ENCODE peak calls at places on chromosomes 1 and 21, in four cellular contexts. Y is PC-3, A is astrocyte, K is chondrocyte. D is an unnamed sample.
A peak's percentile ranks its signal among the peaks of the same experiment; 100 is the strongest.

GRCh38 chr1:20076223-20076622 is 6.2 kb downstream of the PLA2G5 start:
- DNase-seq in Y (no peak), K (no peak), A (no peak), D (no peak)

GRCh38 chr1:22584001-22584557 is 20.8 kb downstream of the EPHA8 start:
- DNase-seq in K (no peak), A (no peak), Y (no peak), D (peak; percentile 17)

GRCh38 chr1:207711285-207711684 is 40.6 kb upstream of the CD46 start:
- DNase-seq in K (no peak), Y (peak; percentile 69), A (no peak), D (no peak)

GRCh38 chr1:15757575-15758401 is 807 bp upstream of the FBLIM1 start:
- DNase-seq in K (no peak), Y (peak; percentile 34), A (peak; percentile 23), D (no peak)

GRCh38 chr1:93844262-93845045 is 34.6 kb downstream of the DNTTIP2 start:
- DNase-seq in Y (peak; percentile 85), K (no peak), A (peak; percentile 74), D (peak; percentile 87)

GRCh38 chr1:226626577-226626956 is 78.0 kb downstream of the STUM start:
- DNase-seq in A (peak; percentile 23), Y (peak; percentile 88), K (peak; percentile 46), D (peak; percentile 62)

GRCh38 chr1:93988634-93989350 is 79.6 kb upstream of the GCLM start:
- DNase-seq in Y (peak; percentile 75), A (peak; percentile 97), K (no peak), D (peak; percentile 98)

GRCh38 chr1:206930210-206930798 is 8.6 kb upstream of the FCMR start:
- DNase-seq in K (no peak), Y (no peak), A (no peak), D (no peak)

GRCh38 chr1:62572476-62572875 is 24.8 kb upstream of the ANGPTL3 start:
- DNase-seq in A (no peak), K (no peak), Y (no peak), D (no peak)

GRCh38 chr1:167533851-167534300 is 15.5 kb upstream of the CD247 start:
- DNase-seq in K (no peak), Y (peak; percentile 90), A (peak; percentile 9), D (peak; percentile 70)

GRCh38 chr1:115679141-115679611 is 37.4 kb downstream of the VANGL1 start:
- DNase-seq in Y (peak; percentile 85), A (peak; percentile 69), K (no peak), D (peak; percentile 81)

GRCh38 chr1:154326546-154327465 is 1.5 kb downstream of the ATP8B2 start:
- DNase-seq in Y (peak; percentile 62), A (peak; percentile 73), K (no peak), D (peak; percentile 29)

GRCh38 chr1:38370716-38371504 is 324.3 kb upstream of the POU3F1 start:
- DNase-seq in Y (no peak), A (no peak), K (no peak), D (no peak)

GRCh38 chr1:28640766-28641165 is 2.1 kb downstream of the TAF12 start:
- DNase-seq in A (no peak), K (no peak), Y (peak; percentile 43), D (peak; percentile 57)

GRCh38 chr1:36175137-36176095 is 19.5 kb downstream of the MAP7D1 start:
- DNase-seq in Y (no peak), K (no peak), A (peak; percentile 39), D (no peak)

GRCh38 chr1:107991371-107992066 is 26.5 kb upstream of the VAV3 start:
- DNase-seq in K (no peak), A (peak; percentile 36), Y (peak; percentile 9), D (peak; percentile 79)

GRCh38 chr1:210339500-210339899 is 10.8 kb downstream of the HHAT start:
- DNase-seq in A (no peak), K (no peak), Y (no peak), D (no peak)

GRCh38 chr1:180948357-180948756 is 35.7 kb downstream of the KIAA1614 start:
- DNase-seq in Y (no peak), A (no peak), K (peak; percentile 39), D (peak; percentile 65)

GRCh38 chr1:4152266-4152665 is 252.2 kb upstream of the C1orf174 start:
- DNase-seq in K (no peak), Y (no peak), A (no peak), D (no peak)

GRCh38 chr1:208024406-208024805 is 113.5 kb upstream of the CD34 start:
- DNase-seq in Y (peak; percentile 52), A (no peak), K (no peak), D (peak; percentile 36)

GRCh38 chr1:7671146-7671465 is 100.0 kb upstream of the VAMP3 start:
- DNase-seq in Y (no peak), A (no peak), K (no peak), D (no peak)

GRCh38 chr1:6392081-6392879 is 1.3 kb downstream of the ACOT7 start:
- DNase-seq in K (no peak), Y (peak; percentile 41), A (no peak), D (peak; percentile 22)

GRCh38 chr1:235075121-235075954 is 53.3 kb downstream of the TOMM20 start:
- DNase-seq in K (no peak), Y (peak; percentile 91), A (peak; percentile 96), D (peak; percentile 95)

GRCh38 chr1:11564237-11564636 is 85.3 kb downstream of the DISP3 start:
- DNase-seq in A (no peak), K (no peak), Y (no peak), D (no peak)

DNA sequence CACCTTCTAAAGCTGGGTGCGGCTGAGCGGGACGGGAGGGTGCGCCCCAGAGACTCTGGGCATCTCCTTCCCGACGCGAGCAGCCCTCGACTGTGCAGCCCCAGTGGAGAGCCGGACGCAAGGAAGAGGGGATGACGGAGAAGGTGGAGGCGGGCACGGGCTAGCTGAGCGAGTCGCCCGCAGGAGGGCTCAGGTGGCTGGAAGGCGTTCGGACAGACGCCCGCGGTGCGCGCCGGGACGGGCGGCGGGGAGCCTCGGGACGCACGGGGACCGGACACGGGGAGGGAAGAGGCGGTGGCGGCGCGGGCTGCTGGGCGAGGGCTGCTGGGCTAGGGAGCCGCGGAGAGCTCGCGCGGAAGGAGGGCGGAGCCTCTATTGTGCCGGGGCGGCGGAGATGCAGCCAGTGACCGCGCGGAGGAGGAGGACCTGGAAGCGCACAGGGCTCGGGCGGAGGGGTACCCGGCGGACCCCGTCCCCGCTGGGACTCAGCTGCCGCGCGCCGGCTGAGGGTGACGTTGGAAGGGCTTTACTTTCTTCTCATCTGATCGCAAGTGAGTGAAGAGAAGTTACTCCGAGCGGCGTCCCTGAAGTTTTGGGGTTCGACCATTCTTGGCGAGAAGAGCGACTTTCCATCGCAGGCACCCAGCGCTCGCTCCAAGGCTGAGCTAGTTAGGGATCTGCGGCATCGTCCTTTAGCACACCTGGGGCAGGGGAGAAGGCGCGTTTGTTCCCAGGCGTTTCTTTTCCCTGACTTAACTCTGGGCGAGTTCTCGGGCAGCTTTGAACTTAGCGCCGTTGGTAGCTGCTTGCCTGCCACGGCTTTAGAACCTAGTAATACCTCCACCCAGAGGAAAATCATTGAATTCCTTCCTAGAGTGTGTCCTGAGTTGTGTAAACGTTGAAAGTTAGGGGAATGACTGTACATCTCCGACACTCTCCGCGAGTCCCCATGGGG is at the start of gene OLFML2B:
- DNase-seq in A (peak; percentile 78), K (no peak), Y (peak; percentile 89), D (peak; percentile 80)
- TF ChIP-seq CTCF in A (peak; percentile 38), K (peak; percentile 81), Y (peak; percentile 64), D (peak; percentile 25)

GRCh38 chr1:61337037-61337436 is 254.7 kb downstream of the NFIA start:
- DNase-seq in Y (peak; percentile 24), K (no peak), A (no peak), D (peak; percentile 24)
- TF ChIP-seq CTCF in Y (peak; percentile 48), K (peak; percentile 70), A (no peak), D (peak; percentile 42)

GRCh38 chr1:193143285-193143684 is 21.5 kb downstream of the CDC73 start:
- DNase-seq in K (no peak), A (no peak), Y (peak; percentile 29), D (peak; percentile 16)
- TF ChIP-seq CTCF in K (peak; percentile 85), A (peak; percentile 26), Y (peak; percentile 46), D (no peak)

GRCh38 chr21:21690068-21690665 is 692.0 kb downstream of the NCAM2 start:
- DNase-seq in A (no peak), K (no peak), Y (no peak), D (no peak)

GRCh38 chr21:21688877-21689276 is 690.7 kb downstream of the NCAM2 start:
- DNase-seq in A (peak; percentile 18), K (no peak), Y (peak; percentile 46), D (no peak)
- TF ChIP-seq CTCF in A (peak; percentile 52), K (peak; percentile 81), Y (peak; percentile 67), D (no peak)

GRCh38 chr1:200379431-200379755 is 30.4 kb downstream of the ZNF281 start:
- DNase-seq in A (peak; percentile 95), Y (peak; percentile 99), K (no peak), D (peak; percentile 90)

GRCh38 chr1:200374569-200375312 is 35.1 kb downstream of the ZNF281 start:
- DNase-seq in Y (peak; percentile 67), K (no peak), A (peak; percentile 55), D (peak; percentile 55)

GRCh38 chr1:200373811-200374231 is 36.0 kb downstream of the ZNF281 start:
- DNase-seq in A (no peak), K (no peak), Y (no peak), D (peak; percentile 35)

GRCh38 chr1:200378096-200378495 is 31.7 kb downstream of the ZNF281 start:
- DNase-seq in A (no peak), K (no peak), Y (no peak), D (no peak)

GRCh38 chr1:200376521-200376920 is 33.3 kb downstream of the ZNF281 start:
- DNase-seq in Y (peak; percentile 58), K (no peak), A (no peak), D (peak; percentile 89)
- TF ChIP-seq CTCF in Y (no peak), K (no peak), A (no peak), D (no peak)

DNA sequence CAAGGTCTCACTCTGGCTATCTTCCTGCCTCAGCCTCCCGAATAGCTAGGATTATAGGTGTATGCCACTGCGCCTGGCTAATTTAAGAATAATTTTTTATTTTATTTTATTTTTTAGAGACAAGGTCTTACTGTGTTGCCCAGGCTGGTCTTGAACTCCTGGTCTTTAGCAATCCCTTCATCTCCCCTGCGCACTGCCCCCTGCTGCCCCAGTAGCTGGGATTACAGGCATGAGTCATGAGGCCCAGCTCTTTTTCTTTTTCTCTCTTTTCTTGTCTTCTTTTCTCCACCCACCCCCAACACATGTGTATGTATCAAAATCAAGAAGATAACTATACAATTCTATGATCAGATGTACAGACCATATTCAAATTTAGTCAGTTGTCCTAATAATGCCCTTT is 87.2 kb downstream of the PEX14 start:
- DNase-seq in A (no peak), Y (no peak), K (no peak), D (peak; percentile 14)
- TF ChIP-seq CTCF in A (no peak), Y (peak; percentile 44), K (peak; percentile 33), D (peak; percentile 21)

GRCh38 chr1:17922833-17923232 is 167.7 kb downstream of the ACTL8 start:
- DNase-seq in Y (peak; percentile 45), K (no peak), A (no peak), D (no peak)
- TF ChIP-seq CTCF in Y (peak; percentile 67), K (peak; percentile 66), A (peak; percentile 41), D (no peak)

DNA sequence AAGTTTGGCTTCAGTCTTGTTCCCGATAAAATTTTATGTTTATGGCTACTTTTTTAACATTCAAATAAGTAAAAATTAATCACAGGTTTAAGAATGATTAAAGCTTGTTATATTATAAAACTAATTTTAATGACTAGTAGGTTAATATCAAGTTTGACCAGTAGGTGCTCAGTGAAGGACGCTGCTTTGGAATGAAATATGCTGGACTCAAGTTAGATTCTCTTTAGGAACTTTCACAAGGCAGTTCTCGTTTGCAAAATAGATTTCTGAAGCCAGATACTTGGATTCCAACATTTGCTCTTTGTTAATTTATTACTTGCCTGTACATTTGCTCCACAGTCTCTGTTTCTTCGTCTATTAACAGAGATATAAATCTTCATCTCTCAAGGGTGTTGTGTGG is 432.9 kb upstream of the CHRM3 start:
- DNase-seq in Y (peak; percentile 32), K (no peak), A (no peak), D (no peak)
- TF ChIP-seq CTCF in Y (peak; percentile 52), K (peak; percentile 60), A (no peak), D (peak; percentile 11)